ENCODE peak calls at places on chromosomes 2 and 18, in eight cellular contexts. E is endothelial cell, J is A549, Q is psoas muscle, I is tibial artery, P is bronchial epithelial cell, M is progenitor cell of endocrine pancreas, Y is choroid plexus epithelial cell. X is an unnamed sample.

GRCh38 chr2:69915050-69915945 is at the start of gene MXD1:
- DNase-seq in E (peak; percentile 22), J (no peak), Q (peak; percentile 66), I (peak; percentile 68), P (no peak), M (peak; percentile 20), Y (no peak), X (no peak)

GRCh38 chr18:49013961-49014604 is 63.3 kb upstream of the SMAD7 start:
- DNase-seq in E (no peak), J (no peak), Q (peak; percentile 35), I (peak; percentile 53), P (no peak), M (no peak), Y (no peak), X (no peak)

GRCh38 chr2:6995406-6996117 is 78.3 kb downstream of the RNF144A start:
- DNase-seq in E (no peak), J (no peak), Q (peak; percentile 58), I (no peak), P (no peak), M (no peak), Y (no peak), X (no peak)

GRCh38 chr18:28159055-28159454 is 17.9 kb downstream of the CDH2 start:
- DNase-seq in E (no peak), J (no peak), Q (no peak), I (no peak), P (peak; percentile 28), M (no peak), Y (no peak), X (peak; percentile 21)

GRCh38 chr18:54222922-54223567 is 1.4 kb downstream of the MBD2 start:
- DNase-seq in E (no peak), J (peak; percentile 11), Q (no peak), I (no peak), P (no peak), M (no peak), Y (no peak), X (no peak)

GRCh38 chr2:152646264-152646663 is 71.0 kb downstream of the PRPF40A start:
- DNase-seq in E (no peak), J (no peak), Q (no peak), I (no peak), P (no peak), M (no peak), Y (no peak), X (no peak)

GRCh38 chr2:58521803-58522602 is 280.9 kb upstream of the FANCL start:
- DNase-seq in E (no peak), J (no peak), Q (no peak), I (no peak), P (peak; percentile 37), M (no peak), Y (no peak), X (no peak)

GRCh38 chr2:73103018-73103542 is 9.7 kb downstream of the RAB11FIP5 start:
- DNase-seq in E (no peak), J (no peak), Q (no peak), I (no peak), P (no peak), M (no peak), Y (no peak), X (no peak)

GRCh38 chr2:109117780-109118179 is 11.2 kb upstream of the SH3RF3 start:
- DNase-seq in E (no peak), J (no peak), Q (no peak), I (no peak), P (no peak), M (no peak), Y (no peak), X (peak; percentile 35)

GRCh38 chr2:45698538-45698937 is 47.1 kb downstream of the PRKCE start:
- DNase-seq in E (no peak), J (no peak), Q (no peak), I (no peak), P (no peak), M (no peak), Y (no peak), X (no peak)

GRCh38 chr2:111049792-111050640 is 70.7 kb upstream of the BCL2L11 start:
- DNase-seq in E (no peak), J (no peak), Q (no peak), I (no peak), P (no peak), M (no peak), Y (peak; percentile 47), X (no peak)

GRCh38 chr2:176763111-176763510 is 449.5 kb upstream of the HNRNPA3 start:
- DNase-seq in E (no peak), J (no peak), Q (no peak), I (no peak), P (no peak), M (no peak), Y (no peak), X (no peak)

GRCh38 chr2:60439219-60439974 is 114.1 kb downstream of the BCL11A start:
- DNase-seq in E (peak; percentile 47), J (no peak), Q (no peak), I (no peak), P (no peak), M (peak; percentile 21), Y (peak; percentile 35), X (peak; percentile 8)

GRCh38 chr18:62183578-62184195 is 3.2 kb downstream of the PIGN start:
- DNase-seq in E (peak; percentile 38), J (peak; percentile 52), Q (no peak), I (no peak), P (peak; percentile 73), M (no peak), Y (peak; percentile 79), X (peak; percentile 66)

DNA sequence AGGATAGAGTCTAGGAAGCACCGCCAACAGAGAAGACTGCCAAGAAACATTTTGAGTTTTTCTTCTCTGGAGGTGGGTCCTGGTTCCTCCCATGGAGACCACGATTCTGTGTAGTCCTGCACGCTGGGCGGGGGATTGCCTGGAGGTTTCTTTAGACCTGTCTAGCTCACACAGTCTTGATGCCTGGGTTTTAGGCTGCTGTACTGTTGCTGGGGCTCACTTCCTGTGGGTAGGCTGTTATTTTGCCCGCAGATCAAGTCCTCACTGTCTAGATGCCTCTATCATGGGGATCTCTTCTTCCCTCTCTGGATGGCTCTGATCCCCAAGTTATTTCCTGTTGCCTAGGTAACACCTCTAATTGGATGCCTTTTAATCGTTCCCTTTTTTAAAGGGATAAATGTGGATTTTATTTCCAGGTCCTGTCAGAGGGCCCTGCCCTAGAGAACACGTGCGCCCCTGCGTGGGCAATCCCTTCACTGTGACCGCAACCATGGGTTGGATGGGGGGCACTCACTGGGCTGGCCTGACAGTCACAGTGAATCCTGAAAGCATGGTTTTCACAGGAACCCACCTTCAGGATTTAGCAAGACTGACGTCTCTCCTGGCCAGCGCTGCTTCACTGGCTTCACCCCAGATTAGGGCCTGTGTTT is 115.7 kb downstream of the MSH2 start:
- DNase-seq in E (no peak), J (no peak), Q (no peak), I (no peak), P (no peak), M (no peak), Y (no peak), X (no peak)
- TF ChIP-seq CTCF in E (no peak), J (no peak), Q (no peak), I (no peak), P (no peak), M (no peak), Y (no peak), X (no peak)

DNA sequence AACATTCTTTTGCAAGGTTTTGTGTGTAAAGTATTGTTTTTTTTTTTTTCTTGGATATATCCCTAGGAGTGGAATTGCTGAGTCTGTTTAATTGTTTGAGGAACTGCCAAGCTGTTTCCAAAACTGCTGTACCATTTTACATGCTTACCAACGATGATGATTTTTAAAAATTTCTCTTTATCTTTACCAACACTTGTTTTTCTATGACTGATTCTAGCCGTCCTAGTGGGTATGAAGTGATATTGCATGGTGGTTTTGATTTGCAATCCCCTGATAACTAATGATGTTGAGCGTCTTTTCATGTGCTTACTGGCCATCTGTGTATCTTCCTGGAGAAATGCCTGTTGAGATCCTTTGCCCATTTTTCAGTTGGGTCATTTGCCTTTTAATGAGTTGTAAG is 8.8 kb upstream of the AOX1 start:
- DNase-seq in E (no peak), J (no peak), Q (no peak), I (no peak), P (no peak), M (no peak), Y (no peak), X (no peak)
- TF ChIP-seq CTCF in E (peak; percentile 9), J (no peak), Q (no peak), I (no peak), P (no peak), M (peak; percentile 8), Y (peak; percentile 33), X (no peak)

DNA sequence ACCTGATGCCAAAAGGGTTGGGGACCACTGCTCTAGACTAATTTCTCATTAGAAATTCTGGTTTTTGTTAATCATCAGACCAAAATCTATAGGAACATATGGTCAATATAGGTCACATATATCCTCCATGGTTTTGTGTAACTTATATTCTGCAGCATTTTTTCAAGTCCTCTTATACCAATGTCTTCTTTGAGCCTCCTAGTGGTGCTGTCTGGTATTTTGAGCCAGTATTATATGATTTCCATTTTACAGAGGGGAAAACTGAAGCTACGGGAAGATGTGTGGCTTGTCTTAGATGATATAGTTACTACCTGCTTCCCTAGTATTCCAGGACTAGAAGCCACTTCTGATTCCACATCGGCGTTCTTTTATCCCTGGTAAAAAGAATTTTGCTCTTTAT is 13.8 kb downstream of the MAPK4 start:
- DNase-seq in E (no peak), J (no peak), Q (no peak), I (no peak), P (peak; percentile 13), M (no peak), Y (peak; percentile 6), X (peak; percentile 25)
- TF ChIP-seq CTCF in E (peak; percentile 55), J (no peak), Q (peak; percentile 5), I (no peak), P (peak; percentile 26), M (peak; percentile 38), Y (peak; percentile 38), X (peak; percentile 17)

DNA sequence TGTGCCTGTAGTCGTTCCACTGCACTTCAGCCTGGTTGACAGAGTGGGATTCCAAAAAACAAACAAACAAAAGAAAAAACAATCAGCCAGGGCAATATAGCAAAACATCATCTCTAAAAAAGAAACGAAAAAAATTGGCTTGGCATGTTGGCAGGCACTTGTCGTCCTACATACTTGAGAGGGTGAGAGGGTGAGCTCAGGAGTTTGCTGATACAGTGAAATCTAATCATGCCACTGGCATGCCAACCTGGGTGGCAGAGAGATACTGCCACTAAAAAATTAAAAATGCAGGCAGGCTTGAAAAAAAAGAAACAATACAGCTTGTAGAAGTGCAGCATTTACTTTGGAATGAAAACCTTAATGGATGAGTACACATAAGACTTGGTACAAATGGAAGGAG is 282.9 kb upstream of the RGPD4 start:
- DNase-seq in E (no peak), J (no peak), Q (no peak), I (no peak), P (no peak), M (no peak), Y (no peak), X (no peak)
- TF ChIP-seq CTCF in E (no peak), J (no peak), Q (no peak), I (no peak), P (no peak), M (no peak), Y (no peak), X (no peak)

GRCh38 chr2:188580738-188581137 is 289.1 kb downstream of the GULP1 start:
- DNase-seq in E (no peak), J (no peak), Q (no peak), I (no peak), P (peak; percentile 6), M (no peak), Y (peak; percentile 22), X (no peak)
- TF ChIP-seq CTCF in E (no peak), J (no peak), Q (no peak), I (no peak), P (no peak), M (no peak), Y (no peak), X (no peak)

X was measured in MCF 10A.